ENCODE peak calls at places on chromosomes 6 and 20, in eight cellular contexts. X is body of pancreas, T is WTC11, P is coronary artery, I is mucosa of descending colon, R is PC-3, W is stomach, H is upper lobe of left lung. O is an unnamed sample.

GRCh38 chr6:36927691-36928546 is 26.6 kb upstream of the PI16 start:
- DNase-seq in H (no peak), I (peak; percentile 35), P (no peak), W (no peak), X (no peak), R (no peak), T (no peak), O (no peak)

GRCh38 chr6:2563635-2564034 is 187.1 kb downstream of the MYLK4 start:
- DNase-seq in X (no peak), W (no peak), T (no peak), H (no peak), I (no peak), R (peak; percentile 64), P (no peak), O (no peak)

GRCh38 chr6:122717350-122717749 is 62.2 kb upstream of the FABP7 start:
- DNase-seq in P (no peak), R (no peak), W (no peak), H (no peak), X (no peak), T (no peak), I (no peak), O (no peak)

GRCh38 chr6:4250645-4251044 is 115.3 kb upstream of the ECI2 start:
- DNase-seq in T (no peak), P (no peak), H (no peak), R (no peak), I (no peak), X (no peak), W (no peak), O (no peak)

GRCh38 chr20:62837790-62838458 is 21.1 kb downstream of the COL9A3 start:
- DNase-seq in T (no peak), X (no peak), P (peak; percentile 68), H (peak; percentile 66), W (peak; percentile 81), R (no peak), I (peak; percentile 95), O (no peak)

GRCh38 chr20:49956689-49957443 is 20.7 kb downstream of the RNF114 start:
- DNase-seq in H (peak; percentile 54), R (no peak), W (no peak), X (no peak), P (no peak), T (no peak), I (no peak), O (no peak)

GRCh38 chr6:91669154-91669903 is 1082.5 kb upstream of the MAP3K7 start:
- DNase-seq in R (no peak), H (no peak), X (no peak), T (no peak), I (no peak), W (no peak), P (no peak), O (no peak)

GRCh38 chr20:61639200-61639599 is 387.1 kb downstream of the CDH4 start:
- DNase-seq in H (no peak), T (no peak), W (no peak), X (no peak), P (no peak), R (no peak), I (no peak), O (no peak)

GRCh38 chr6:126947070-126947469 is 171.4 kb upstream of the RSPO3 start:
- DNase-seq in H (no peak), R (no peak), X (no peak), T (no peak), W (no peak), P (no peak), I (no peak), O (no peak)

GRCh38 chr6:50818673-50819072 is at the start of gene TFAP2B:
- DNase-seq in I (no peak), R (no peak), T (no peak), P (no peak), W (no peak), X (no peak), H (no peak), O (no peak)

GRCh38 chr6:144681334-144681733 is 396.2 kb downstream of the UTRN start:
- DNase-seq in H (no peak), R (no peak), P (no peak), X (no peak), T (no peak), I (no peak), W (no peak), O (no peak)

GRCh38 chr20:18267815-18268214 is 20.5 kb upstream of the ZNF133 start:
- DNase-seq in T (peak; percentile 33), P (no peak), R (no peak), I (no peak), W (no peak), H (no peak), X (no peak), O (no peak)

GRCh38 chr6:90194371-90194841 is 102.2 kb downstream of the BACH2 start:
- DNase-seq in P (no peak), H (no peak), T (no peak), W (no peak), X (no peak), I (no peak), R (peak; percentile 59), O (no peak)

GRCh38 chr6:39003072-39003471 is 45.5 kb upstream of the GLP1R start:
- DNase-seq in T (peak; percentile 52), X (no peak), W (no peak), R (peak; percentile 25), P (no peak), I (no peak), H (no peak), O (no peak)
- TF ChIP-seq CTCF in T (peak; percentile 32), X (peak; percentile 12), W (no peak), R (peak; percentile 47), P (no peak), I (no peak), H (no peak), O (peak; percentile 26)

DNA sequence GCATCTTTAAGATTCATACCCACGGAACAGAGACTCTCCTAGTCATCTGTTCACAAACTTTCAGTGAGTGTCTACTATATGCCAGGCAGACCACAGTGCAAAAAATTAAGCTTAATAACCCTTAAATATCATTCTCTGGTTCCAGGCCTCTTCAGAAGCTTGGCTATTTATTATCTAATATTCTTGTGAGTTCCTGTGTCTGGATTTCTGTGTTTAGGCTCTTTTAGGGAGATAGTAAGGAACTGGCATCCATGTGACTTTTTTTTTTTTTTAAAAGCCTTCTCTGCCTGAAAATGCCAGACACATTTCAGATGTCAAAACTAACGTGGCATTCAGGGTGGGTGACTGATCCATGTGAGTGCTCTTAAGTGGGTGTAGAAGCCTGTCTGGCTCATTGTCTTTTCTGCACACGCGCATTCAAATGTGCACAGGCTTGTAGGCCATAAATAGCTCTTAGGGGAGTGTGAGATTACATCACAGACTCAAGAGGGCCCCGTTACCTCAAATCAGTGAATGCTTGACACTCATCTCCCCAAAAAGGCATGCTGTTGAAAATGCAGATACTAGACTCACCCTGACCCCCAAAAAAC is 141.9 kb downstream of the GMPR start:
- DNase-seq in P (no peak), R (no peak), T (no peak), W (no peak), H (no peak), X (no peak), I (no peak), O (no peak)
- TF ChIP-seq CTCF in P (no peak), R (no peak), T (no peak), W (no peak), H (no peak), X (no peak), I (no peak), O (no peak)

GRCh38 chr20:409697-410559 is 1.8 kb downstream of the RBCK1 start:
- DNase-seq in X (no peak), P (no peak), R (no peak), I (peak; percentile 69), H (no peak), T (no peak), W (no peak), O (no peak)

GRCh38 chr20:407953-408842 is at the start of gene RBCK1:
- DNase-seq in X (peak; percentile 89), R (peak; percentile 85), I (peak; percentile 93), H (peak; percentile 94), P (peak; percentile 91), W (peak; percentile 88), T (peak; percentile 70), O (peak; percentile 92)

GRCh38 chr20:408843-409696 is 971 bp downstream of the RBCK1 start:
- DNase-seq in H (no peak), W (no peak), I (no peak), R (no peak), T (no peak), P (no peak), X (no peak), O (no peak)

GRCh38 chr20:406200-407096 is 1.7 kb upstream of the RBCK1 start:
- DNase-seq in P (no peak), R (no peak), I (no peak), T (no peak), W (no peak), X (no peak), H (no peak), O (no peak)

DNA sequence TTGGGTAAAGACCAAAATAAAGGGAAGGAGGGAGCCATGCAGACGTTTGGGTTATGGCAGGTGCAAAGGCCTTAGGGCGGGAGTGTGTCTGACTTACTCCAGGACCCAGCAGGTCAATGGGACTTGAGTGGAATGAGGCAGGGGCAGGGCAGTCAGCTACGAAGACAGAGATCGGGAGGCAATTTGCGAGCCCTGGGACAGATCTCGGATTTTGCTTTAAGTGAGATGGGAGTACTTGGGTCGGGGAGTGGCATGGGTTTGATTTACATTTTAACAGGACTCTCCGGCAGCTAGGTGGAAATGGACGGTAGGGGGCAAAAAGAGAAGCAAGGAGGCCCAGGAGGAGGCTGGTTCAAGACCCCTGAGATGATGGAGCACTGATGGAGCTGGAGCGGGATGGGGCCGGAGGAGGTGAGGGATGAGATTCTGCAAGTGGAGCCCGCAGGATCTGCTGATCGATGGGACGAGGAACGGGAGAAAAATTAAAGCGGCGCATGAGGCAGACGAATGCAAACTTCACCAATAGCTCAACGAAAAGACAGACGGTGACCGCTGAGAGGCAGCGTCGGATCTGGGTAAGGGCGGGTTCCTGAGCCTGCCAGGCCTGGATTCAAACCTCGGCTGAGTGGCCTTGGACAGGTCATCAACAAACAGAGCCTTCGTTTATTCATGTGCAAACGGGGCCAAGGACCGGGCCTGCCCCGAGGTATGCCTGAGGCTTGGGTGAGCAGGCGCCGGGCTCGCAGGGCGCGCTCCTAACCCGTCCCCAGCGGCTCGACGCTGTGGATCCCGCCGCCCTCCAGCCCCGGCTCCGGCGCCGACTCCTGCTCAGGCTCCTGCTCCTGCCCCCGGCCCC is 774 bp upstream of the RBCK1 start:
- DNase-seq in P (peak; percentile 88), W (peak; percentile 82), X (peak; percentile 77), R (peak; percentile 81), T (peak; percentile 89), H (peak; percentile 95), I (peak; percentile 85), O (no peak)
- TF ChIP-seq CTCF in P (no peak), W (no peak), X (peak; percentile 5), R (peak; percentile 45), T (no peak), H (peak; percentile 19), I (peak; percentile 5), O (peak; percentile 43)

GRCh38 chr6:117404548-117404947 is 21.2 kb downstream of the ROS1 start:
- DNase-seq in X (no peak), I (no peak), H (no peak), R (peak; percentile 20), T (no peak), W (no peak), P (no peak), O (no peak)
- TF ChIP-seq CTCF in X (no peak), I (peak; percentile 13), H (no peak), R (peak; percentile 55), T (no peak), W (no peak), P (no peak), O (no peak)

GRCh38 chr6:149929422-149929821 is 6.5 kb upstream of the RAET1G start:
- DNase-seq in R (peak; percentile 20), X (no peak), P (peak; percentile 22), T (peak; percentile 66), H (no peak), I (no peak), W (no peak), O (peak; percentile 9)
- TF ChIP-seq CTCF in R (peak; percentile 55), X (no peak), P (no peak), T (peak; percentile 41), H (no peak), I (no peak), W (no peak), O (peak; percentile 19)

GRCh38 chr20:24208652-24209051 is 220.1 kb upstream of the GGTLC1 start:
- DNase-seq in R (peak; percentile 34), X (no peak), I (no peak), W (no peak), P (no peak), T (peak; percentile 67), H (no peak), O (no peak)
- TF ChIP-seq CTCF in R (no peak), X (no peak), I (no peak), W (no peak), P (no peak), T (peak; percentile 16), H (no peak), O (no peak)